ENCODE peak calls at places on chromosomes 2 and 18, in six cellular contexts. One of them, this sample, is unnamed.

GRCh38 chr2:35428548-35428947 is 927.0 kb upstream of the CRIM1 start:
- DNase-seq in A549: peak
- DNase-seq in spleen: no peak
- DNase-seq in mucosa of descending colon: no peak
- DNase-seq in heart right ventricle: no peak
- DNase-seq in skeletal muscle cell: no peak
- DNase-seq in this sample: peak

GRCh38 chr18:48077291-48077690 is 146.8 kb upstream of the SMAD2 start:
- DNase-seq in A549: no peak
- DNase-seq in mucosa of descending colon: no peak
- DNase-seq in heart right ventricle: no peak
- DNase-seq in spleen: no peak
- DNase-seq in skeletal muscle cell: no peak
- DNase-seq in this sample: no peak

GRCh38 chr2:57549642-57550102 is 496.9 kb upstream of the VRK2 start:
- DNase-seq in spleen: no peak
- DNase-seq in mucosa of descending colon: no peak
- DNase-seq in A549: peak
- DNase-seq in heart right ventricle: no peak
- DNase-seq in skeletal muscle cell: no peak
- DNase-seq in this sample: no peak

GRCh38 chr18:34738173-34738894 is 28.2 kb downstream of the DTNA start:
- DNase-seq in heart right ventricle: no peak
- DNase-seq in mucosa of descending colon: no peak
- DNase-seq in spleen: no peak
- DNase-seq in skeletal muscle cell: no peak
- DNase-seq in A549: peak
- DNase-seq in this sample: peak

GRCh38 chr2:202373490-202373889 is 2.6 kb upstream of the BMPR2 start:
- DNase-seq in skeletal muscle cell: no peak
- DNase-seq in spleen: no peak
- DNase-seq in mucosa of descending colon: no peak
- DNase-seq in A549: no peak
- DNase-seq in heart right ventricle: no peak
- DNase-seq in this sample: no peak

GRCh38 chr2:25566694-25567093 is 106.7 kb downstream of the DTNB start:
- DNase-seq in mucosa of descending colon: no peak
- DNase-seq in A549: no peak
- DNase-seq in heart right ventricle: no peak
- DNase-seq in skeletal muscle cell: no peak
- DNase-seq in spleen: no peak
- DNase-seq in this sample: no peak

GRCh38 chr18:3722662-3723433 is 272.9 kb downstream of the TGIF1 start:
- DNase-seq in spleen: no peak
- DNase-seq in heart right ventricle: no peak
- DNase-seq in mucosa of descending colon: no peak
- DNase-seq in A549: peak
- DNase-seq in skeletal muscle cell: no peak
- DNase-seq in this sample: no peak

GRCh38 chr2:194562329-194562728 is 1094.7 kb upstream of the SLC39A10 start:
- DNase-seq in mucosa of descending colon: no peak
- DNase-seq in spleen: no peak
- DNase-seq in heart right ventricle: no peak
- DNase-seq in skeletal muscle cell: no peak
- DNase-seq in A549: no peak
- DNase-seq in this sample: no peak

GRCh38 chr2:22855761-22856184 is 529.2 kb upstream of the KLHL29 start:
- DNase-seq in skeletal muscle cell: no peak
- DNase-seq in spleen: no peak
- DNase-seq in heart right ventricle: no peak
- DNase-seq in mucosa of descending colon: no peak
- DNase-seq in A549: no peak
- DNase-seq in this sample: no peak

GRCh38 chr2:111632661-111633060 is 251.3 kb downstream of the ANAPC1 start:
- DNase-seq in mucosa of descending colon: no peak
- DNase-seq in heart right ventricle: no peak
- DNase-seq in skeletal muscle cell: no peak
- DNase-seq in spleen: no peak
- DNase-seq in A549: no peak
- DNase-seq in this sample: no peak

GRCh38 chr2:129061079-129061785 is 742.6 kb upstream of the HS6ST1 start:
- DNase-seq in skeletal muscle cell: no peak
- DNase-seq in mucosa of descending colon: no peak
- DNase-seq in spleen: no peak
- DNase-seq in heart right ventricle: no peak
- DNase-seq in A549: no peak
- DNase-seq in this sample: no peak

GRCh38 chr18:42141439-42141838 is 186.4 kb downstream of the PIK3C3 start:
- DNase-seq in spleen: no peak
- DNase-seq in A549: peak
- DNase-seq in mucosa of descending colon: no peak
- DNase-seq in skeletal muscle cell: no peak
- DNase-seq in heart right ventricle: no peak
- DNase-seq in this sample: no peak

GRCh38 chr2:216563646-216564045 is 65.0 kb downstream of the RPL37A start:
- DNase-seq in skeletal muscle cell: peak
- DNase-seq in A549: no peak
- DNase-seq in heart right ventricle: no peak
- DNase-seq in mucosa of descending colon: no peak
- DNase-seq in spleen: no peak
- DNase-seq in this sample: no peak

GRCh38 chr18:63981719-63982118 is 11.8 kb downstream of the SERPINB8 start:
- DNase-seq in spleen: no peak
- DNase-seq in mucosa of descending colon: no peak
- DNase-seq in heart right ventricle: no peak
- DNase-seq in A549: no peak
- DNase-seq in skeletal muscle cell: no peak
- DNase-seq in this sample: no peak

GRCh38 chr18:46916551-46917107 is 678 bp downstream of the PIAS2 start:
- DNase-seq in A549: peak
- DNase-seq in skeletal muscle cell: no peak
- DNase-seq in heart right ventricle: peak
- DNase-seq in mucosa of descending colon: no peak
- DNase-seq in spleen: no peak
- DNase-seq in this sample: peak

GRCh38 chr2:154307007-154307406 is 391.5 kb upstream of the KCNJ3 start:
- DNase-seq in heart right ventricle: no peak
- DNase-seq in A549: no peak
- DNase-seq in spleen: no peak
- DNase-seq in skeletal muscle cell: no peak
- DNase-seq in mucosa of descending colon: no peak
- DNase-seq in this sample: peak

GRCh38 chr2:15311201-15311882 is 249.8 kb downstream of the NBAS start:
- DNase-seq in heart right ventricle: no peak
- DNase-seq in spleen: no peak
- DNase-seq in skeletal muscle cell: no peak
- DNase-seq in mucosa of descending colon: no peak
- DNase-seq in A549: no peak
- DNase-seq in this sample: no peak

GRCh38 chr2:14751581-14751980 is 119.1 kb downstream of the LRATD1 start:
- DNase-seq in mucosa of descending colon: no peak
- DNase-seq in A549: no peak
- DNase-seq in spleen: no peak
- DNase-seq in heart right ventricle: no peak
- DNase-seq in skeletal muscle cell: no peak
- DNase-seq in this sample: no peak

GRCh38 chr18:70453058-70453775 is 164.4 kb downstream of the SOCS6 start:
- DNase-seq in skeletal muscle cell: no peak
- DNase-seq in spleen: no peak
- DNase-seq in A549: no peak
- DNase-seq in mucosa of descending colon: no peak
- DNase-seq in heart right ventricle: no peak
- DNase-seq in this sample: no peak

GRCh38 chr18:8657050-8657820 is 48.0 kb downstream of the RAB12 start:
- DNase-seq in skeletal muscle cell: no peak
- DNase-seq in mucosa of descending colon: no peak
- DNase-seq in A549: no peak
- DNase-seq in heart right ventricle: no peak
- DNase-seq in spleen: no peak
- DNase-seq in this sample: no peak

GRCh38 chr2:201542291-201542690 is 90.8 kb downstream of the STRADB start:
- DNase-seq in skeletal muscle cell: no peak
- DNase-seq in A549: no peak
- DNase-seq in mucosa of descending colon: no peak
- DNase-seq in heart right ventricle: no peak
- DNase-seq in spleen: no peak
- DNase-seq in this sample: no peak

GRCh38 chr18:71293322-71293721 is 1004.5 kb downstream of the SOCS6 start:
- DNase-seq in A549: no peak
- DNase-seq in spleen: no peak
- DNase-seq in mucosa of descending colon: no peak
- DNase-seq in heart right ventricle: no peak
- DNase-seq in skeletal muscle cell: no peak
- DNase-seq in this sample: no peak

GRCh38 chr18:58970943-58971799 is 106.5 kb downstream of the ZNF532 start:
- DNase-seq in heart right ventricle: no peak
- DNase-seq in spleen: no peak
- DNase-seq in A549: no peak
- DNase-seq in mucosa of descending colon: no peak
- DNase-seq in skeletal muscle cell: no peak
- DNase-seq in this sample: no peak
- H3K4me3 ChIP-seq in heart right ventricle: no peak
- H3K4me3 ChIP-seq in spleen: no peak
- H3K4me3 ChIP-seq in A549: no peak
- H3K4me3 ChIP-seq in mucosa of descending colon: no peak
- H3K4me3 ChIP-seq in skeletal muscle cell: no peak
- H3K4me3 ChIP-seq in this sample: no peak

DNA sequence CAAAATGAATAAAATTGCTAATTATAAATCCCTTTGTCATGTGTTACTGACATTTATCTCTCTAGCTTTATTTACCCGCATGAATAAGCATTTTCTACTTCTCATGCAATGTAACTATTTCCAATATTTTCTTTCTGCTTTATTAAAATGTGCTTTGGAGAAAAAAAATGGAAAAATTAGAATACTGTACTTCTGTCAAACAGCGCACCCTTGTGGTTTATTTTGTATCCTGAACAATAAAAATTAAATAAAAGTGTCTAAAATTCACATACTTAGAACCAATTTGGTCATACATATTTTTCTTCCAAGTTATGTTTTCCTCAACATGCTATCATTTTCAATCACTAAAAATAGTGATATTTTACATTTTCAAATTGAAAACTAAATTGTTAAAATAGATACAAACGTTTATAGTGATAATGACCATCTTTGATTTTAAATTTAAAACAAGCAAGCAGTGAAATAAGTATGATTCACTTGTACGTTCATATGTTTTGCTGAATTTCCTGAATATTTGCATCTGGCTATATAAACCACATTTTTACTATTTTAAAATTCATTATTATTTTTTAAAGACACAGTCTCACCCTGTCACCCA is 95.8 kb upstream of the GRB14 start:
- DNase-seq in A549: peak
- DNase-seq in heart right ventricle: no peak
- DNase-seq in spleen: no peak
- DNase-seq in mucosa of descending colon: no peak
- DNase-seq in skeletal muscle cell: no peak
- DNase-seq in this sample: no peak
- H3K4me3 ChIP-seq in A549: no peak
- H3K4me3 ChIP-seq in heart right ventricle: no peak
- H3K4me3 ChIP-seq in spleen: no peak
- H3K4me3 ChIP-seq in mucosa of descending colon: no peak
- H3K4me3 ChIP-seq in skeletal muscle cell: no peak
- H3K4me3 ChIP-seq in this sample: no peak

DNA sequence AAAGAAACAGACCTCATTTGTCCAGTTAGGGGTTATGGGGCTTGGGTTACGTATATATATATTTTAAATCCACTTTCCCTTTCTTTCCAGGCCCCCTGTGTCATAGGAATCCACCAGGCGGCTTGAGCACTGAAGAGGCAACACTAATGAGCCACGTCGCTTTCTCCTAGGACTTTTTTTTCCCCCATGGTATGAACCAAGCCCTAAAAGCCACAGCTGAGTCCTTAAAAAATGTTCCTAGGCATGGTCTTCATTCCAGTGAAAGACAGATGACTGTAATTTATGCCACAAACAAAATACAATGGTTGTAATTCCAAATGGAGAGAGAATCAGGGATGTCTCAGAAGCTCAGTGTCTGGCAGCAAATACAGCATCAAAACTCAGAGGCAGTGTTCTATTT is 146.8 kb downstream of the EPHA4 start:
- DNase-seq in mucosa of descending colon: no peak
- DNase-seq in A549: no peak
- DNase-seq in spleen: no peak
- DNase-seq in heart right ventricle: no peak
- DNase-seq in skeletal muscle cell: no peak
- DNase-seq in this sample: no peak
- H3K4me3 ChIP-seq in mucosa of descending colon: no peak
- H3K4me3 ChIP-seq in A549: no peak
- H3K4me3 ChIP-seq in spleen: no peak
- H3K4me3 ChIP-seq in heart right ventricle: no peak
- H3K4me3 ChIP-seq in skeletal muscle cell: no peak
- H3K4me3 ChIP-seq in this sample: no peak

GRCh38 chr2:65030481-65030880 is 25.7 kb upstream of the CEP68 start:
- DNase-seq in heart right ventricle: no peak
- DNase-seq in spleen: no peak
- DNase-seq in A549: no peak
- DNase-seq in mucosa of descending colon: no peak
- DNase-seq in skeletal muscle cell: no peak
- DNase-seq in this sample: no peak

GRCh38 chr2:65030933-65031332 is 25.3 kb upstream of the CEP68 start:
- DNase-seq in mucosa of descending colon: no peak
- DNase-seq in A549: no peak
- DNase-seq in heart right ventricle: no peak
- DNase-seq in skeletal muscle cell: no peak
- DNase-seq in spleen: no peak
- DNase-seq in this sample: no peak

GRCh38 chr2:65033178-65033577 is 23.0 kb upstream of the CEP68 start:
- DNase-seq in A549: no peak
- DNase-seq in spleen: no peak
- DNase-seq in heart right ventricle: no peak
- DNase-seq in skeletal muscle cell: no peak
- DNase-seq in mucosa of descending colon: no peak
- DNase-seq in this sample: no peak

GRCh38 chr2:65032016-65032975 is 23.9 kb upstream of the CEP68 start:
- DNase-seq in skeletal muscle cell: no peak
- DNase-seq in heart right ventricle: no peak
- DNase-seq in A549: no peak
- DNase-seq in spleen: no peak
- DNase-seq in mucosa of descending colon: no peak
- DNase-seq in this sample: no peak

DNA sequence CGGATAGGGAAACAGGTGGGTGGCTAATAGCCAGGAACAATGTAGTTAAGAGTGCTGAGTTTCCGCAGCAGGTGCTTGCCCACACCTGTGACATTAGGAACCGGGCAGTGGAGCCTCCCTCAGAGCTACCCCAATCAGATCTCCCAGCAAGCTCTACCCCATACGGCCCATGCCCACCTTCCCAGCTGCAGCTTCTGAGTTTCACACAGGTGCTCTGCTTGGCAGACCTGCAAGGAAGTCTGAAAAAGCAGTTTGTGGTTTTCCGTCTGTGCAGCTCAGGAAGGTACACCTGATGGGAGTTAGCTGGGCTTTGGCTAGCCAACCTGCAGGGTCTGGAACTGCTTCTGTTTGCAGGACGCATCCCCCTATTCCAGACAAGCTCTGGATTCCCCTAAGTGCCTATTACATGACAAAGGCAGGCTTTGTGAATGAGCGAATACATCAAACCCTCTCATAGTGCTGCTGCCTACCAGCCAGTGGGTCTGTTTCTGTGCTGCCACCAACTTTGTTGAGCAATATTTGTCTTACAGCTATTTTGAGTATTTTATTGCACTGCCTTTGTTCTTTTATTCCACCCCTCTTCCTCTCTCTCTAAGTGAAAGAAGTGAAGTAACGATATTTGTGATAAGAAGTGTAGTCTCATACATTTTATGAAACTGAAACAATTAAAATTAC is 24.7 kb upstream of the CEP68 start:
- DNase-seq in skeletal muscle cell: no peak
- DNase-seq in mucosa of descending colon: peak
- DNase-seq in spleen: peak
- DNase-seq in heart right ventricle: no peak
- DNase-seq in A549: no peak
- DNase-seq in this sample: peak
- H3K4me3 ChIP-seq in skeletal muscle cell: no peak
- H3K4me3 ChIP-seq in mucosa of descending colon: no peak
- H3K4me3 ChIP-seq in spleen: peak
- H3K4me3 ChIP-seq in heart right ventricle: no peak
- H3K4me3 ChIP-seq in A549: no peak
- H3K4me3 ChIP-seq in this sample: no peak